ENCODE peak calls at places on chromosome 9, in nine cellular contexts. U, Q, V, F, N, L, B, I and Y are unnamed samples.

GRCh38 chr9:92603100-92603499 is 66.8 kb downstream of the IPPK start:
- DNase-seq in U (no peak), Q (no peak), V (no peak), F (no peak), N (no peak), L (no peak), B (no peak), I (peak; percentile 31), Y (no peak)

GRCh38 chr9:32502996-32503395 is 23.0 kb downstream of the RIGI start:
- DNase-seq in U (no peak), Q (no peak), V (no peak), F (no peak), N (no peak), L (no peak), B (no peak), I (no peak), Y (no peak)

GRCh38 chr9:19946446-19947109 is 157.7 kb upstream of the SLC24A2 start:
- DNase-seq in U (no peak), Q (no peak), V (peak; percentile 76), F (no peak), N (peak; percentile 47), L (no peak), B (no peak), I (no peak), Y (no peak)

GRCh38 chr9:127162046-127162445 is 39.6 kb upstream of the ANGPTL2 start:
- DNase-seq in U (no peak), Q (no peak), V (no peak), F (no peak), N (no peak), L (no peak), B (no peak), I (no peak), Y (no peak)

GRCh38 chr9:113992276-113992951 is 85.7 kb downstream of the AMBP start:
- DNase-seq in U (no peak), Q (no peak), V (no peak), F (peak; percentile 86), N (no peak), L (peak; percentile 81), B (no peak), I (no peak), Y (peak; percentile 68)

GRCh38 chr9:85178486-85178885 is 509.0 kb downstream of the NTRK2 start:
- DNase-seq in U (no peak), Q (no peak), V (no peak), F (peak; percentile 19), N (no peak), L (no peak), B (no peak), I (no peak), Y (no peak)

GRCh38 chr9:116700882-116701836 is 14.1 kb downstream of the TRIM32 start:
- DNase-seq in U (no peak), Q (no peak), V (no peak), F (no peak), N (no peak), L (no peak), B (no peak), I (no peak), Y (no peak)

GRCh38 chr9:134984372-134985240 is 66.9 kb upstream of the FCN1 start:
- DNase-seq in U (no peak), Q (no peak), V (no peak), F (no peak), N (no peak), L (no peak), B (no peak), I (no peak), Y (no peak)

GRCh38 chr9:128275198-128276007 is at the start of gene GOLGA2:
- DNase-seq in U (no peak), Q (peak; percentile 37), V (peak; percentile 59), F (no peak), N (peak; percentile 66), L (peak; percentile 27), B (peak; percentile 55), I (peak; percentile 56), Y (no peak)

GRCh38 chr9:19387317-19387716 is 7.3 kb upstream of the RPS6 start:
- DNase-seq in U (no peak), Q (no peak), V (no peak), F (no peak), N (no peak), L (no peak), B (no peak), I (no peak), Y (no peak)

GRCh38 chr9:134571326-134571871 is 70.2 kb upstream of the COL5A1 start:
- DNase-seq in U (no peak), Q (no peak), V (no peak), F (no peak), N (no peak), L (peak; percentile 2), B (no peak), I (no peak), Y (no peak)

GRCh38 chr9:36141288-36141687 is 4.8 kb downstream of the GLIPR2 start:
- DNase-seq in U (no peak), Q (no peak), V (peak; percentile 47), F (no peak), N (peak; percentile 45), L (no peak), B (no peak), I (no peak), Y (peak; percentile 35)

DNA sequence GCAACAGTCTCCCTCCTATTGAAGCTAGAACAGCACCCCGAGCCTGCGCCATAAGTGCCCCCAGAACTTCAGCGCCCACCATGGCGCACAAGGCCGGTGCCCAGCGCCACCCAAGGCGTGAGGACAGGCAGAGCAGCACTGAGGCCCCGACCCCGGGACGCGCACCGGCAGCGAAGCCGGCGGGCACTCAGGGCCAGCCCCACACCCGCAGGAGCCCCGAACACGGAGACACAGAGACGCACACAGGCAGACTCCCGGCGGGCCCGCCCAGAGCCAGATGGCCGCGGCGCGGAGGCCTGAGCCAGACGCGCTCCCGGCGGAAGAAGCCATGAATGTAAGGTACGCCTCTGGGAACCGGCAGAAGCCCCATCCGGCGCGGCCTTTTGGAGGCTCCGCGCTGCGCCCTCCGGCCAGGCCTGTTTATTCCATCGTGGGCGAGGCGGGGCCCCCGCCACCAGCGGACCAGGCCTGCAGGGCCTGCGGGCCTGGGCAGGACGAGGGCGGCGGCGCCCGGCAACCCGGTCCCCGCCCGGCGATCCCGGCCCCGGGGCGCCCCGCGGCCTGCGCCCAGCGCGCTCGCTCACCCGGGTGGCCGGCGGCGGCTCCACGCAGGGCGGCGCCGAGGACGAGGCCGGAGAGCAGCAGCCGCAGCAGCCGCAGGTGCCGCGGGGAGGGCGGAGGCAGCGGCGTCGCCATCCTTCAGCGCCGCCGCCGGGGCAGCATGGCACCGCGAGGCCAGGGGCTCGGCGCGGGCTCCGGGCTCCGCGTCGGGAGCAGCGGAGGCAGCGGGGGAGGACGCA is 483 bp downstream of the NPDC1 start:
- DNase-seq in U (no peak), Q (no peak), V (peak; percentile 56), F (no peak), N (peak; percentile 42), L (no peak), B (no peak), I (no peak), Y (no peak)
- H3K4me3 ChIP-seq in U (peak overlapping the region; percentile 68), Q (no peak overlapping the region), V (peak overlapping the region; percentile 63), F (peak overlapping the region; percentile 79), N (peak overlapping the region; percentile 51), L (peak overlapping the region; percentile 80), B (peak overlapping the region; percentile 59), I (peak overlapping the region; percentile 58), Y (peak overlapping the region; percentile 90)

GRCh38 chr9:91421022-91421765 is 2.4 kb downstream of the NFIL3 start:
- DNase-seq in U (no peak), Q (no peak), V (peak; percentile 30), F (peak; percentile 20), N (peak; percentile 39), L (peak; percentile 46), B (no peak), I (peak; percentile 36), Y (no peak)
- TF ChIP-seq CTCF in U (peak; percentile 62), Q (no peak), V (peak; percentile 44), F (peak; percentile 48), N (peak; percentile 31), L (peak; percentile 42), B (peak; percentile 4), I (peak; percentile 66), Y (no peak)

GRCh38 chr9:131772940-131773339 is 33.1 kb upstream of the RAPGEF1 start:
- DNase-seq in U (no peak), Q (no peak), V (no peak), F (no peak), N (no peak), L (no peak), B (no peak), I (no peak), Y (no peak)
- H3K4me3 ChIP-seq in U (no peak overlapping the region), Q (no peak overlapping the region), V (no peak overlapping the region), F (no peak overlapping the region), N (no peak overlapping the region), L (no peak overlapping the region), B (no peak overlapping the region), I (no peak overlapping the region), Y (no peak overlapping the region)

DNA sequence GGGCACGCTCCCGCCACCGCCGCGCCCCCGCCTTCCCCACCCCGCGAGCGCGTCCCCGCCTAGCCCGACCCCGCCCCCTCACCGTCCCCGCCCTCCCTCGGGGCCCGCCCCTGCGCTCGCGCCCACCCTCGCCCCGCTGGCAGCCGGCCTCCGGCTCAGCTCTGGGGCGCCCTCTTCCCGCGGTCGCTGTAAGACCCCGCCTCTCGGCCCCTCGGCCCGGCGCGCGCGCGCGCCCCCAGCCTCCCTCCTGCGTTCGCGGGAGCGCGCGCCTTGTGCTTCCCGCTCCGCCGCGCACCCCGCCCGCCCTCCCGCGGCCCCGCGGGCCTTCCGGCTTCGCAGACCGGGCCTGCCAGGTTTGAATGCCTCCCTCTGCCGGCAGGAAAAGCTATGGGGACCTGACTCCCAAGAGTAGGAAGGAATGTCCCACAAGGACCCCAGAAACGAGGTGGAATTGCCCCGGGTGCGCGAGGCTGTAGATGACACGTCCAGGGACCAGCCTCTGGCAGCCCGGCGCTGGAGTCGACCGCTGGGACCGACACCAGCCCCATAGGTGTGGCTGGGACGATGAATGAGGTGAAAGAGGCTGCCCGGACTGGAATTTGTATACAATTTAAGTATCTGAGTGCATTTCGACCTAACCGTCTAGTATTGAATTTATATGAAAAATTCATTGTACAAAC is 360 bp upstream of the PTBP3 start:
- DNase-seq in U (peak; percentile 81), Q (peak; percentile 86), V (peak; percentile 95), F (peak; percentile 89), N (peak; percentile 93), L (peak; percentile 96), B (peak; percentile 93), I (peak; percentile 90), Y (peak; percentile 73)
- TF ChIP-seq CTCF in U (peak; percentile 66), Q (no peak), V (peak; percentile 62), F (peak; percentile 66), N (peak; percentile 41), L (peak; percentile 73), B (peak; percentile 24), I (peak; percentile 72), Y (peak; percentile 57)

DNA sequence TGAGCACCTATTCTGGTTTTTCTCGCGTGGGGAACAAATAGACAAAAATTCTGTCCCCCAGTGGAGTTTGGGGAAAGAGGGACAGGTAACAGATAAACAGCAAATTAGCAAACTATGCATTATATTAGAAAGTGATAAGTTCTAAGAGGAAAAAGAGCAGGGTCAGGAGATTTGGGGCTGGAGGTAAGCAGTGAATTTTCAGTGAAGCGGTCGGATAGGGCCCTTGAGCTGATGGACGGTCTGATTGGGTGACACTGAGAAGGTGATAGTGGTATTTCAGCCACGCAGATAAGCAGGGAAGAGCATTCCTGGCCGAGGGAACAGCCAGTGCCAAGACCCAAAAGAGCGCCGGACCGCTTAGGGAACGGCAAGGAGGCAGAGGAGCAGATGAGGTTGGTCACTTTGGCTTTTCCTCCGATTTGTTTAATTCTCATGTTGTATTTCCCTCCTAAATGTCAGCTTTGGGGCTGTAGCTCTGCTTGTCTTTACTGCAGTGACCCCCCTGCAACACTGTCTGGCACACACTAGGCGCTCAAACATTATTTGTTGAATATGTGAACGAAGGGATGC is 1.0 kb upstream of the PTPN3 start:
- DNase-seq in U (no peak), Q (no peak), V (no peak), F (no peak), N (no peak), L (no peak), B (no peak), I (no peak), Y (no peak)
- H3K4me3 ChIP-seq in U (peak overlapping the region; percentile 35), Q (no peak overlapping the region), V (peak overlapping the region; percentile 41), F (peak overlapping the region; percentile 59), N (peak overlapping the region; percentile 30), L (peak overlapping the region; percentile 66), B (no peak overlapping the region), I (peak overlapping the region; percentile 36), Y (no peak overlapping the region)